ENCODE peak calls at places on chromosomes 2 and 18, in eight cellular contexts. One of them, this sample, is unnamed.
A peak's percentile ranks its signal among the peaks of the same experiment; 100 is the strongest.

GRCh38 chr2:86239745-86240144 is 40.5 kb downstream of the MRPL35 start:
- DNase-seq in H9: no peak
- DNase-seq in IMR-90: no peak
- DNase-seq in left ventricle myocardium inferior: no peak
- DNase-seq in right lobe of liver: no peak
- DNase-seq in adipocyte: no peak
- DNase-seq in astrocyte: no peak
- DNase-seq in endothelial cell of umbilical vein: no peak
- DNase-seq in this sample: no peak

GRCh38 chr2:27752551-27753237 is 18.8 kb upstream of the MRPL33 start:
- DNase-seq in H9: peak; percentile 66
- DNase-seq in left ventricle myocardium inferior: no peak
- DNase-seq in adipocyte: no peak
- DNase-seq in IMR-90: no peak
- DNase-seq in right lobe of liver: no peak
- DNase-seq in astrocyte: no peak
- DNase-seq in endothelial cell of umbilical vein: no peak
- DNase-seq in this sample: no peak

GRCh38 chr18:4319738-4320677 is 135.1 kb downstream of the DLGAP1 start:
- DNase-seq in IMR-90: no peak
- DNase-seq in astrocyte: no peak
- DNase-seq in H9: no peak
- DNase-seq in endothelial cell of umbilical vein: no peak
- DNase-seq in right lobe of liver: no peak
- DNase-seq in adipocyte: no peak
- DNase-seq in left ventricle myocardium inferior: no peak
- DNase-seq in this sample: peak; percentile 25

GRCh38 chr2:154092571-154092970 is 220.8 kb downstream of the GALNT13 start:
- DNase-seq in H9: no peak
- DNase-seq in adipocyte: no peak
- DNase-seq in astrocyte: no peak
- DNase-seq in right lobe of liver: no peak
- DNase-seq in endothelial cell of umbilical vein: no peak
- DNase-seq in IMR-90: no peak
- DNase-seq in left ventricle myocardium inferior: no peak
- DNase-seq in this sample: no peak

GRCh38 chr2:241373449-241373848 is 17.4 kb downstream of the FARP2 start:
- DNase-seq in endothelial cell of umbilical vein: no peak
- DNase-seq in IMR-90: no peak
- DNase-seq in astrocyte: no peak
- DNase-seq in right lobe of liver: no peak
- DNase-seq in left ventricle myocardium inferior: no peak
- DNase-seq in H9: no peak
- DNase-seq in adipocyte: no peak
- DNase-seq in this sample: no peak

GRCh38 chr18:2908166-2908945 is 61.5 kb downstream of the EMILIN2 start:
- DNase-seq in right lobe of liver: no peak
- DNase-seq in adipocyte: no peak
- DNase-seq in left ventricle myocardium inferior: no peak
- DNase-seq in H9: no peak
- DNase-seq in IMR-90: no peak
- DNase-seq in endothelial cell of umbilical vein: no peak
- DNase-seq in astrocyte: no peak
- DNase-seq in this sample: no peak

GRCh38 chr18:60060026-60060425 is 160.2 kb downstream of the PMAIP1 start:
- DNase-seq in adipocyte: peak; percentile 13
- DNase-seq in endothelial cell of umbilical vein: no peak
- DNase-seq in astrocyte: no peak
- DNase-seq in H9: no peak
- DNase-seq in right lobe of liver: no peak
- DNase-seq in left ventricle myocardium inferior: no peak
- DNase-seq in IMR-90: no peak
- DNase-seq in this sample: no peak

GRCh38 chr2:207253946-207254345 is 88.2 kb upstream of the KLF7 start:
- DNase-seq in endothelial cell of umbilical vein: no peak
- DNase-seq in adipocyte: peak; percentile 83
- DNase-seq in H9: no peak
- DNase-seq in IMR-90: peak; percentile 96
- DNase-seq in right lobe of liver: no peak
- DNase-seq in left ventricle myocardium inferior: no peak
- DNase-seq in astrocyte: peak; percentile 98
- DNase-seq in this sample: no peak

GRCh38 chr18:29753379-29753778 is 1289.2 kb downstream of the DSC3 start:
- DNase-seq in IMR-90: peak; percentile 50
- DNase-seq in astrocyte: peak; percentile 59
- DNase-seq in adipocyte: peak; percentile 43
- DNase-seq in right lobe of liver: no peak
- DNase-seq in endothelial cell of umbilical vein: no peak
- DNase-seq in H9: no peak
- DNase-seq in left ventricle myocardium inferior: no peak
- DNase-seq in this sample: no peak

GRCh38 chr18:29737620-29738019 is 1304.9 kb downstream of the DSC3 start:
- DNase-seq in adipocyte: no peak
- DNase-seq in H9: no peak
- DNase-seq in astrocyte: no peak
- DNase-seq in IMR-90: no peak
- DNase-seq in left ventricle myocardium inferior: no peak
- DNase-seq in right lobe of liver: no peak
- DNase-seq in endothelial cell of umbilical vein: no peak
- DNase-seq in this sample: no peak

GRCh38 chr2:236769981-236770671 is 200.5 kb downstream of the ACKR3 start:
- DNase-seq in astrocyte: peak; percentile 100
- DNase-seq in H9: no peak
- DNase-seq in left ventricle myocardium inferior: no peak
- DNase-seq in adipocyte: peak; percentile 76
- DNase-seq in IMR-90: peak; percentile 87
- DNase-seq in endothelial cell of umbilical vein: no peak
- DNase-seq in right lobe of liver: no peak
- DNase-seq in this sample: peak; percentile 6

GRCh38 chr2:36294290-36294689 is 61.3 kb upstream of the CRIM1 start:
- DNase-seq in adipocyte: no peak
- DNase-seq in H9: no peak
- DNase-seq in right lobe of liver: no peak
- DNase-seq in IMR-90: no peak
- DNase-seq in left ventricle myocardium inferior: no peak
- DNase-seq in astrocyte: peak; percentile 38
- DNase-seq in endothelial cell of umbilical vein: no peak
- DNase-seq in this sample: no peak

GRCh38 chr18:10140461-10140911 is 226.7 kb downstream of the VAPA start:
- DNase-seq in endothelial cell of umbilical vein: no peak
- DNase-seq in H9: no peak
- DNase-seq in adipocyte: peak; percentile 60
- DNase-seq in left ventricle myocardium inferior: no peak
- DNase-seq in astrocyte: no peak
- DNase-seq in right lobe of liver: no peak
- DNase-seq in IMR-90: peak; percentile 21
- DNase-seq in this sample: peak; percentile 9

GRCh38 chr2:218805627-218806026 is 23.7 kb downstream of the CYP27A1 start:
- DNase-seq in right lobe of liver: no peak
- DNase-seq in adipocyte: peak; percentile 54
- DNase-seq in H9: no peak
- DNase-seq in endothelial cell of umbilical vein: peak; percentile 36
- DNase-seq in astrocyte: peak; percentile 41
- DNase-seq in left ventricle myocardium inferior: no peak
- DNase-seq in IMR-90: peak; percentile 80
- DNase-seq in this sample: peak; percentile 55

GRCh38 chr2:2292381-2292780 is 38.7 kb downstream of the MYT1L start:
- DNase-seq in endothelial cell of umbilical vein: no peak
- DNase-seq in adipocyte: no peak
- DNase-seq in H9: no peak
- DNase-seq in astrocyte: no peak
- DNase-seq in right lobe of liver: no peak
- DNase-seq in left ventricle myocardium inferior: no peak
- DNase-seq in IMR-90: no peak
- DNase-seq in this sample: no peak

GRCh38 chr2:2294183-2294675 is 36.8 kb downstream of the MYT1L start:
- DNase-seq in right lobe of liver: no peak
- DNase-seq in left ventricle myocardium inferior: no peak
- DNase-seq in H9: no peak
- DNase-seq in adipocyte: no peak
- DNase-seq in astrocyte: no peak
- DNase-seq in endothelial cell of umbilical vein: no peak
- DNase-seq in IMR-90: no peak
- DNase-seq in this sample: no peak

GRCh38 chr2:2296400-2296799 is 34.7 kb downstream of the MYT1L start:
- DNase-seq in adipocyte: no peak
- DNase-seq in right lobe of liver: no peak
- DNase-seq in left ventricle myocardium inferior: no peak
- DNase-seq in IMR-90: no peak
- DNase-seq in H9: no peak
- DNase-seq in astrocyte: no peak
- DNase-seq in endothelial cell of umbilical vein: no peak
- DNase-seq in this sample: no peak

GRCh38 chr2:2291500-2292260 is 39.4 kb downstream of the MYT1L start:
- DNase-seq in IMR-90: no peak
- DNase-seq in H9: peak; percentile 82
- DNase-seq in left ventricle myocardium inferior: peak; percentile 25
- DNase-seq in adipocyte: no peak
- DNase-seq in endothelial cell of umbilical vein: no peak
- DNase-seq in right lobe of liver: no peak
- DNase-seq in astrocyte: no peak
- DNase-seq in this sample: no peak

DNA sequence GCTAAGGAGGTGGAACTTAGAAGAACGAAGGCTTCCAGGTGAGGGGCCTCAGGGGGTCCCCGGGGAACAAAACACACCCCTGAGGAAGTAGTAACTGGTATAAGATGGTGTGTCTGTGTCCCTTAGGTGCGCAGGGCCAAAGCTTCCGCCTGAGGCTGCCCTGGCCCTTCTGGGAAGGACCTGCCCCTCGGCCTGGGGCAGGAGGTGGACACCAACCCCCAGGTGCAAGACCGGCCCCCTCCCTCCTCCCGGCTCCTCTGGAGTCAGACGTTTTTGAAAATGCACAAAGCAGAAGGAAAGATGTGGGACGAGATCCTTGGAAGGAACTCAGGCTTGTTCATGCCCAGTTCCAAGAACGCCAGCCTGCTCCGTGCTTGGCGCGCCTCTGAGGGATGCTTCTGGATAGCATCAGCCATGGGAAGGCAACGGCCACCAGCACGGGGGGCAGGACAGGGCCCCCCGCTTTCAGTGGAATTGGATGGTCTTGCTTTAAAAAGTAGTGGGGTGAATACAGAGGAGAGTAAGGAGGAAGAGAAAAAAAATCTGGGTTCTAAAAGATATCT is 37.5 kb downstream of the MYT1L start:
- DNase-seq in endothelial cell of umbilical vein: no peak
- DNase-seq in adipocyte: no peak
- DNase-seq in H9: no peak
- DNase-seq in left ventricle myocardium inferior: no peak
- DNase-seq in IMR-90: no peak
- DNase-seq in astrocyte: no peak
- DNase-seq in right lobe of liver: no peak
- DNase-seq in this sample: no peak
- H3K9me3 ChIP-seq in endothelial cell of umbilical vein: peaks cover 2% of the 10 kb centered on the region
- H3K9me3 ChIP-seq in adipocyte: no peaks in the 10 kb centered on the region
- H3K9me3 ChIP-seq in H9: no peaks in the 10 kb centered on the region
- H3K9me3 ChIP-seq in left ventricle myocardium inferior: no peaks in the 10 kb centered on the region
- H3K9me3 ChIP-seq in IMR-90: peaks cover 47% of the 10 kb centered on the region
- H3K9me3 ChIP-seq in astrocyte: no peaks in the 10 kb centered on the region
- H3K9me3 ChIP-seq in right lobe of liver: no peaks in the 10 kb centered on the region
- H3K9me3 ChIP-seq in this sample: no peaks in the 10 kb centered on the region

DNA sequence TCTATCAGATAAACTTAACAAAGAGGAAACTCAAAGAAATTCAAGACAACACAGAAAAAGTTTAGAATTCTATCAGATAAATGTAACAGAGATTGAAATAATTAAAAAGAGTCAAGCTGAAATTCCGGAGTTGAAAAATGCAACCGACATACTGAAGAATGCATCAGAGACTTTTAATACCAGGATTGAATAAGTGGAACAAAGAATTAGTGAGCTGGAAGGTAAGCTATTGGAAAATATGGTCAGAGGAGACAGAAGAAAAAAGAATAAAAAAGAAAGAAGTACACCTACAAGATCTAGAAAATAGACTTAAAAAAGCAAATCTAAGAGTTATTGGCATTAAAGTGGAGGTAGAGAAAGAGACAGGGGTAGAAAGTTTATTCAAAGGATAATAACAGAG is 88.0 kb downstream of the ATP8B1 start:
- DNase-seq in endothelial cell of umbilical vein: no peak
- DNase-seq in H9: no peak
- DNase-seq in IMR-90: no peak
- DNase-seq in left ventricle myocardium inferior: no peak
- DNase-seq in astrocyte: no peak
- DNase-seq in right lobe of liver: no peak
- DNase-seq in adipocyte: no peak
- DNase-seq in this sample: no peak
- H3K9me3 ChIP-seq in endothelial cell of umbilical vein: no peaks in the 10 kb centered on the region
- H3K9me3 ChIP-seq in H9: no peaks in the 10 kb centered on the region
- H3K9me3 ChIP-seq in IMR-90: no peaks in the 10 kb centered on the region
- H3K9me3 ChIP-seq in left ventricle myocardium inferior: peaks cover 13% of the 10 kb centered on the region
- H3K9me3 ChIP-seq in astrocyte: no peaks in the 10 kb centered on the region
- H3K9me3 ChIP-seq in right lobe of liver: no peaks in the 10 kb centered on the region
- H3K9me3 ChIP-seq in adipocyte: no peaks in the 10 kb centered on the region
- H3K9me3 ChIP-seq in this sample: peaks cover 9% of the 10 kb centered on the region

GRCh38 chr2:67079729-67080128 is 317.4 kb upstream of the ETAA1 start:
- DNase-seq in astrocyte: no peak
- DNase-seq in left ventricle myocardium inferior: no peak
- DNase-seq in right lobe of liver: no peak
- DNase-seq in adipocyte: no peak
- DNase-seq in endothelial cell of umbilical vein: no peak
- DNase-seq in IMR-90: no peak
- DNase-seq in H9: no peak
- DNase-seq in this sample: no peak

GRCh38 chr2:67085146-67085545 is 312.0 kb upstream of the ETAA1 start:
- DNase-seq in astrocyte: no peak
- DNase-seq in adipocyte: no peak
- DNase-seq in IMR-90: no peak
- DNase-seq in H9: no peak
- DNase-seq in left ventricle myocardium inferior: no peak
- DNase-seq in right lobe of liver: no peak
- DNase-seq in endothelial cell of umbilical vein: no peak
- DNase-seq in this sample: no peak

GRCh38 chr2:67083978-67084377 is 313.2 kb upstream of the ETAA1 start:
- DNase-seq in left ventricle myocardium inferior: no peak
- DNase-seq in right lobe of liver: no peak
- DNase-seq in astrocyte: no peak
- DNase-seq in adipocyte: no peak
- DNase-seq in endothelial cell of umbilical vein: no peak
- DNase-seq in IMR-90: peak; percentile 52
- DNase-seq in H9: no peak
- DNase-seq in this sample: no peak

DNA sequence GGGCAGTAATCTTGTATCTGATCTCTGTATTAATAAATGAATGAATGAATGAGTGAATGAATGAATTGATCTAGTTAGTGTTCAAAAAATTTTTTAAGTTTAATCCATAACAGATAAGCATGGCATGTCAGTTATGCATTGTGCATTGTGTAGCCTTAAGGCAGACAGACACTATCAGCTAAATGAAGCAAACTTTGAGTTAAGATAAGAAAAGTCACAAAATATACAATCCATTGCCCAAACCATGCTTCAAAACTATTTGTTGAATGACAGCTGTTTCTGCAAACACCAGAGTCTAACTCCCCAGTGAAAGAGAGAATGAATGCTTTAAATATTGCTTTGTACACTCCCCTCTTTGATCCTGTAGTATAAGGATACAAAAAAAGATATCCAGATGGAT is 314.3 kb upstream of the ETAA1 start:
- DNase-seq in endothelial cell of umbilical vein: no peak
- DNase-seq in astrocyte: no peak
- DNase-seq in right lobe of liver: no peak
- DNase-seq in left ventricle myocardium inferior: no peak
- DNase-seq in H9: no peak
- DNase-seq in IMR-90: no peak
- DNase-seq in adipocyte: no peak
- DNase-seq in this sample: no peak
- H3K9me3 ChIP-seq in endothelial cell of umbilical vein: no peaks in the 10 kb centered on the region
- H3K9me3 ChIP-seq in astrocyte: no peaks in the 10 kb centered on the region
- H3K9me3 ChIP-seq in right lobe of liver: no peaks in the 10 kb centered on the region
- H3K9me3 ChIP-seq in left ventricle myocardium inferior: peaks cover 8% of the 10 kb centered on the region
- H3K9me3 ChIP-seq in H9: no peaks in the 10 kb centered on the region
- H3K9me3 ChIP-seq in IMR-90: peaks cover 4% of the 10 kb centered on the region
- H3K9me3 ChIP-seq in adipocyte: peaks cover 8% of the 10 kb centered on the region
- H3K9me3 ChIP-seq in this sample: peaks cover 4% of the 10 kb centered on the region

GRCh38 chr2:95005726-95006125 is 19.8 kb upstream of the MAL start:
- DNase-seq in adipocyte: no peak
- DNase-seq in IMR-90: no peak
- DNase-seq in right lobe of liver: peak; percentile 20
- DNase-seq in astrocyte: no peak
- DNase-seq in H9: no peak
- DNase-seq in left ventricle myocardium inferior: no peak
- DNase-seq in endothelial cell of umbilical vein: no peak
- DNase-seq in this sample: no peak
- H3K9me3 ChIP-seq in adipocyte: no peaks in the 10 kb centered on the region
- H3K9me3 ChIP-seq in IMR-90: no peaks in the 10 kb centered on the region
- H3K9me3 ChIP-seq in right lobe of liver: no peaks in the 10 kb centered on the region
- H3K9me3 ChIP-seq in astrocyte: no peaks in the 10 kb centered on the region
- H3K9me3 ChIP-seq in H9: no peaks in the 10 kb centered on the region
- H3K9me3 ChIP-seq in left ventricle myocardium inferior: no peaks in the 10 kb centered on the region
- H3K9me3 ChIP-seq in endothelial cell of umbilical vein: no peaks in the 10 kb centered on the region
- H3K9me3 ChIP-seq in this sample: no peaks in the 10 kb centered on the region